ENCODE peak calls at places on chromosomes 6 and 20, in nine cellular contexts. O, D, S, A, F, X, I, R and P are unnamed samples.

GRCh38 chr20:50286609-50287008 is 96.0 kb downstream of the CEBPB start:
- DNase-seq in O (no peak), D (peak; percentile 87), S (no peak), A (peak; percentile 67), F (no peak), X (peak; percentile 54), I (no peak), R (peak; percentile 46), P (peak; percentile 41)

GRCh38 chr6:21731411-21732031 is 138.0 kb downstream of the SOX4 start:
- DNase-seq in O (no peak), D (peak; percentile 51), S (no peak), A (no peak), F (no peak), X (no peak), I (no peak), R (peak; percentile 77), P (no peak)

GRCh38 chr6:127539292-127539691 is 20.2 kb upstream of the MTCL3 start:
- DNase-seq in O (no peak), D (peak; percentile 63), S (no peak), A (peak; percentile 47), F (peak; percentile 50), X (peak; percentile 10), I (no peak), R (peak; percentile 34), P (peak; percentile 20)

GRCh38 chr20:609371-609964 is 641 bp downstream of the TCF15 start:
- DNase-seq in O (no peak), D (no peak), S (peak; percentile 46), A (peak; percentile 75), F (no peak), X (no peak), I (no peak), R (no peak), P (no peak)

GRCh38 chr20:58944610-58945009 is 36.4 kb upstream of the NELFCD start:
- DNase-seq in O (no peak), D (no peak), S (peak; percentile 28), A (no peak), F (no peak), X (peak; percentile 5), I (no peak), R (peak; percentile 43), P (no peak)

GRCh38 chr20:528923-529594 is 14.5 kb downstream of the CSNK2A1 start:
- DNase-seq in O (no peak), D (peak; percentile 92), S (no peak), A (no peak), F (no peak), X (no peak), I (peak; percentile 73), R (peak; percentile 70), P (no peak)

GRCh38 chr20:1390552-1391403 is 2.1 kb downstream of the FKBP1A start:
- DNase-seq in O (no peak), D (peak; percentile 40), S (no peak), A (no peak), F (no peak), X (no peak), I (no peak), R (no peak), P (no peak)

GRCh38 chr20:18679020-18679419 is 91.2 kb downstream of the DTD1 start:
- DNase-seq in O (no peak), D (peak; percentile 4), S (peak; percentile 71), A (no peak), F (peak; percentile 41), X (no peak), I (no peak), R (no peak), P (no peak)

GRCh38 chr6:116144590-116144989 is 18.7 kb upstream of the COL10A1 start:
- DNase-seq in O (no peak), D (peak; percentile 73), S (no peak), A (no peak), F (no peak), X (no peak), I (no peak), R (peak; percentile 19), P (no peak)

GRCh38 chr6:160108077-160108476 is 13.5 kb upstream of the SLC22A1 start:
- DNase-seq in O (no peak), D (no peak), S (no peak), A (no peak), F (no peak), X (no peak), I (no peak), R (no peak), P (no peak)

GRCh38 chr6:78713564-78713963 is 153.8 kb upstream of the IRAK1BP1 start:
- DNase-seq in O (no peak), D (no peak), S (no peak), A (no peak), F (peak; percentile 8), X (no peak), I (no peak), R (no peak), P (no peak)

GRCh38 chr20:14622796-14623195 is 285.4 kb upstream of the FLRT3 start:
- DNase-seq in O (no peak), D (peak; percentile 72), S (peak; percentile 47), A (no peak), F (no peak), X (peak; percentile 69), I (peak; percentile 15), R (peak; percentile 83), P (no peak)

GRCh38 chr6:97053643-97054411 is 129.3 kb downstream of the KLHL32 start:
- DNase-seq in O (peak; percentile 12), D (peak; percentile 51), S (peak; percentile 40), A (peak; percentile 26), F (peak; percentile 18), X (peak; percentile 26), I (peak; percentile 21), R (peak; percentile 41), P (peak; percentile 23)

GRCh38 chr6:26022166-26022510 is 59.5 kb downstream of the TRIM38 start:
- DNase-seq in O (peak; percentile 60), D (peak; percentile 92), S (peak; percentile 67), A (peak; percentile 45), F (peak; percentile 55), X (peak; percentile 82), I (peak; percentile 71), R (peak; percentile 77), P (peak; percentile 88)

GRCh38 chr6:107646176-107646575 is 156.3 kb downstream of the SOBP start:
- DNase-seq in O (no peak), D (peak; percentile 84), S (no peak), A (no peak), F (no peak), X (peak; percentile 51), I (no peak), R (no peak), P (no peak)

GRCh38 chr6:116087437-116088027 is 13.1 kb upstream of the NT5DC1 start:
- DNase-seq in O (no peak), D (peak; percentile 73), S (no peak), A (no peak), F (peak; percentile 71), X (peak; percentile 22), I (no peak), R (peak; percentile 35), P (no peak)

GRCh38 chr6:33609444-33610034 is 11.6 kb upstream of the ITPR3 start:
- DNase-seq in O (no peak), D (peak; percentile 97), S (no peak), A (no peak), F (no peak), X (no peak), I (no peak), R (peak; percentile 70), P (peak; percentile 41)

DNA sequence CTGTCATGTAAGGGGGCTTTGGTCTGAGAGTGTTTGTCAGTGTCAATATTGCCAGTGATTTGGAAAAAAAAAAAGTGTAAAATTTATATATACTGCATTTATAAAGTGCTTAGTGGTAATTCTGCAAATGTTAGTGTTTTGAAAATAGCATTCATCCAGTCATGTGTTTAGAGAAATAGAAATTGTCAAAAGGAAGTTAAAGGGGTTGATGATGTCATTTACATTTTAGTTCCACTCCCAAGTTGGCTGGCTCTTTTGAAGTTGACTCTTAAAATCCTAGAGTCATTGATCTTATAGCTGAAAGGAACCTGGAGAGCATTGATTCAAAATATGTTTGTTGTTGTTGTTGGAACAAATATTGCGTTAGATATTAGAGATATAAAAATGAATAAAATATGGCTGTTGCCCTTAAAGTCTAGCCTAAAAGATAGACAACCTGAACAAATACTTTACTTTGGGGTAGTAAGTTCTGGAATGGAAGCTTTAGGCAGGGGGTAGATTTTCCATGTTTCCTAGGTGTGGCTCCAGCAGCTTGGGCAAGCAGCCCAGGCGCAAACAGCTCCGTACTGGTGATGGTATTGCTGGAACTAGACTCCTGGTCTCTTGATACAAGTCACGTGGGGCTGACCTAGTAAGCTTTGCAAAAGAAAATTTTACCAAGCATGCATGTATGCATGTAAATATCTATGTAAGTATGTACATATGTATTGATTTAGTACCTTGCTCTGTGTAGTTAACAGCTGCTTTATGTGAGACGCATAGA is 46.2 kb downstream of the HIVEP1 start:
- DNase-seq in O (no peak), D (no peak), S (no peak), A (no peak), F (no peak), X (no peak), I (no peak), R (no peak), P (no peak)
- TF ChIP-seq EZH2phosphoT487 in O (no peak), D (no peak), S (no peak), A (no peak), F (no peak), X (no peak), I (no peak), R (no peak), P (no peak)

GRCh38 chr6:169046483-169047192 is 207.0 kb downstream of the THBS2 start:
- DNase-seq in O (no peak), D (peak; percentile 89), S (no peak), A (no peak), F (no peak), X (no peak), I (no peak), R (peak; percentile 27), P (no peak)
- TF ChIP-seq EZH2phosphoT487 in O (no peak), D (no peak), S (no peak), A (no peak), F (no peak), X (no peak), I (no peak), R (no peak), P (no peak)

DNA sequence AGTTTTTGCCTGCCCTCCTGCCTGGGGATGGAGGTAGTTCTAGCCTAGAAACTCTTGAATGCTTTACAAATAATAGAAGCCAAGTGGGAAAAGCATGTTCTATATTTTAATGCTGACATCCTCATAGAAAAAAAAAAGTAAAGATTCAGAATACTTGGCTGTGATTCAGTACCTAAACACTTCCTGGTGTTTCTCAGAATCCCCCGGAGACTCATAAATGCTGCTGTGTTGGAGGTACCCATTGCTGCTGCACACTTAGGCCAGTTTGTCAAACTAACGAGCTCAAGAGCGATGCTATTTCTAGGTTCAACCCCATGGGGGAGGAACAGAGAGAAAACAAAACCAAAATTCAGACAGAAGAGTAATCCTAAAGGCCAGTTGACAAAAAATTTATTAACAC is 38.8 kb upstream of the ZFP64 start:
- DNase-seq in O (no peak), D (peak; percentile 62), S (no peak), A (no peak), F (no peak), X (peak; percentile 27), I (no peak), R (no peak), P (no peak)
- TF ChIP-seq EZH2phosphoT487 in O (no peak), D (no peak), S (no peak), A (no peak), F (no peak), X (no peak), I (no peak), R (no peak), P (no peak)

DNA sequence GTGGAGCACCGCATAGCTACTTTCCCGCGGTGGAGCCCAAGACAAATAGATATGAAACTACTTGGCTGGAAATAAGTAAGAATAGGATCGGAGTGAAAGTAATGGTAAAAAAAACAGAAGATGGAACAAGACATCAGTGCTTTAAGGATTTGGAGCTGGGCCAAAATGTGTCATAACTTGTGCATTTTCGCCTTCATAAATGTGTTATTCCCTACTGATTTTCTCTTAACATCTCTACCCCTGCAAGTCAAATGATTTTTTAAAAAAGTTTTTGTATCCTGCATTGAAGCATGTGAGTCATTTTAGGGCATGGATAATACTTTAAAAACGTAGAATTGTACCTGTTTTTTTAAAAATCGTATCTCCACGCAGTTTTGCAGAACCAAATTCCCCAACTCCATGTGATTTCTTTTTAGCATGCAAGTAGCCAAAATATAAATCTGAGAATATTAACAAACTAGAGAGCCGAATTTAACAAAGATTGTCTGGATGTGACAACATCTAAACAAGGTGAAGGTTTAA is 885 bp upstream of the FAM184A start:
- DNase-seq in O (no peak), D (peak; percentile 74), S (no peak), A (no peak), F (no peak), X (peak; percentile 30), I (no peak), R (peak; percentile 45), P (no peak)
- TF ChIP-seq EZH2phosphoT487 in O (no peak), D (no peak), S (no peak), A (no peak), F (no peak), X (no peak), I (no peak), R (no peak), P (no peak)